ENCODE peak calls at places on chromosome 18, in five cellular contexts. A, F, G, D and J are unnamed samples.

GRCh38 chr18:71028285-71028762 is 739.5 kb downstream of the SOCS6 start:
- DNase-seq in A (no peak), F (no peak), G (no peak), D (no peak), J (no peak)

GRCh38 chr18:40414155-40414754 is 1540.8 kb upstream of the PIK3C3 start:
- DNase-seq in A (no peak), G (no peak), D (no peak), F (no peak), J (no peak)

GRCh38 chr18:10041180-10041579 is 127.4 kb downstream of the VAPA start:
- DNase-seq in F (no peak), G (no peak), D (no peak), A (no peak), J (no peak)

GRCh38 chr18:78174737-78175136 is 804.9 kb upstream of the SALL3 start:
- DNase-seq in F (no peak), D (no peak), A (no peak), G (no peak), J (no peak)

GRCh38 chr18:80247403-80247916 is at the start of gene PARD6G:
- DNase-seq in D (no peak), F (peak), A (peak), G (peak), J (peak)

GRCh38 chr18:10490401-10491289 is 35.2 kb upstream of the NAPG start:
- DNase-seq in F (peak), D (peak), G (peak), A (peak), J (peak)

GRCh38 chr18:44599409-44599808 is 81.3 kb upstream of the SETBP1 start:
- DNase-seq in A (no peak), D (no peak), F (no peak), G (no peak), J (peak)

GRCh38 chr18:43588838-43589237 is 311.5 kb upstream of the SYT4 start:
- DNase-seq in A (no peak), G (no peak), F (no peak), D (no peak), J (no peak)

GRCh38 chr18:37460616-37461015 is 105.0 kb downstream of the CELF4 start:
- DNase-seq in A (no peak), G (no peak), F (no peak), D (no peak), J (no peak)

GRCh38 chr18:39661856-39662366 is 2096.3 kb upstream of the CELF4 start:
- DNase-seq in G (no peak), D (no peak), A (no peak), F (no peak), J (no peak)

DNA sequence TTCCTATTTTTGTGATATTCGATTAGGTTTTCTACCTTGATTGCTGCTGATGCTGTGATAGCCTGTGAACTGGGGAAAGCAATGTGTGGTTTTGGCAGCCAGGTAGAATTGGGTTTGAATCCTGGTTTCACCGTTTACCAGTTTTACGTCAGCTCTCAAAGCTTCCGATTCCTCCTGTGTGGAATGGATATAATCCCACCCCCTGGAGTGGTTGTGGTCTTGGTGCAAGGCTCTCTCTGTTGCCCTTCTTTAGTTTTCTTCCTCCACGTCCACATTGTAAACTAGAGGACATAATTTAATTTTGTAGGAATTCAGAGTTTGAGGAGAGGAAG is 45.0 kb downstream of the PHLPP1 start:
- DNase-seq in G (no peak), A (no peak), D (no peak), F (no peak), J (peak)
- TF ChIP-seq EZH2 in G (no peak), A (no peak), D (no peak), F (no peak), J (no peak)

DNA sequence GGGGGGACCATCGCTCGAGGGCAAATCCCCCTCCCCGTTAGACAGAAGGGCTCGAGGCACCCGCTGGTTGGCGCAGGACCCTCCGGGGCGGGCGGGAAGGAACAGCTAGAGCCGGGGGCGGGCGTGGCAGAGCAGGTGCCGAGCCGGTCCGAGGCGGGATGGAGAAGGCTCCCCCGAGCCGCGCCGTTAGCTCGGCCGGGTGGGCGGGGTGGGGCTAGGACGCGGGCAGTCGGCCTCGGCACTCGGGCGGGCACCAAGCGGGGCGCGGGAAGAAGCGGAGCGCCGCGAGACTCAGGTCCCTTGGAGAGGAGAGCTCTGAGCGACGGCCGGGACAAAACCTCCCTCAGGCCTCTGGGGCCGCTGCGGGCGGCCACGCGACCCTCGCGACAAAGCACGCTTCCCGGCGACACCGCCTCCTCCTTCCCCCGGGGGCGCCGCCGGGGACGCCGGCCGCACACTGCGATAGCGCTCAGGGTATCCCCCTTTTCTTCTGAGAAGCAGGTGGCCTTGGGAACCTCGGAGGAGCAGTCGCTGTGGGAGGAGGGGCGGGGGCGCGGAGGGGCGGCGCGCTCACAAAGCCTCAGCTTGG is 694 bp downstream of the FHOD3 start:
- DNase-seq in G (no peak), A (peak), F (no peak), D (no peak), J (peak)
- H3K4me3 ChIP-seq in G (peak), A (peak), F (peak), D (peak), J (peak)

GRCh38 chr18:61860302-61860701 is 32.5 kb downstream of the RNF152 start:
- DNase-seq in F (no peak), A (no peak), G (no peak), D (no peak), J (no peak)

GRCh38 chr18:61869631-61870030 is 23.2 kb downstream of the RNF152 start:
- DNase-seq in G (no peak), F (no peak), A (no peak), D (no peak), J (no peak)

GRCh38 chr18:61861372-61861771 is 31.4 kb downstream of the RNF152 start:
- DNase-seq in D (no peak), F (no peak), G (no peak), A (no peak), J (no peak)

GRCh38 chr18:61870151-61870550 is 22.7 kb downstream of the RNF152 start:
- DNase-seq in G (no peak), D (no peak), A (no peak), F (no peak), J (no peak)

DNA sequence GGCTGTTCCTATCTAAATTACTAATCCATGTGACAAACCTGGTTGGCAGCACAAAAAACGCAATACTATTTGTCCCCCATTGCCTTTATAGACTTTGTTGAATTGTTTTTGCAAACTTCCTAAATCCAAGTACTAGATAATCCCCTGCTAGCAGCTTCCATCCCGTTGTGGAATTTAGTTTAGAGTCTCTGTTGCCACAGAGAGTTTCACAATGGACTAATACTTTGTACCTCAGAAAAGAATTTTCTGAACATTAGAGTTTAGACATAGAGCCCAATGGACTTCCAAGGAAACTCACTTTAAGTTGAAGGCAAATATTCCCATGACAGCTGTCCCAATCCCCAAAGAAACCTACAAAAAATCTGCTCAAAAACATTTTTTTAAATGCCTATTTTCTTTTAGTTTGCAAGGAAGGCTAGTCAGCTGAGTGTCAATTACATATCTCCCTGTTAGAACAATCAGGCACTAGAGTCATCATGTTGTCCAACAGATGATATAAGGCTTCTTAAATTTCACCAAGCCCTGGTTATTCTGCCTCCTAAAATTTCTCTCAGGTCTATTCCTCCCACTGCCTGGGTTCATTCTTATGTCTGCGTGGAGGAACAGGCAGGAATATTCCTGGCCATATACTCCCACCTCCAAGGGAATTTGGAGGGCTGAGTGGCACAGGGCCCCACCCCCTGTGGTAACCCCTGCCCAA is 27.2 kb downstream of the RNF152 start:
- DNase-seq in G (no peak), D (no peak), A (no peak), F (no peak), J (no peak)
- TF ChIP-seq REST in G (no peak), D (no peak), A (no peak), F (no peak), J (no peak)

GRCh38 chr18:48975817-48976649 is 25.3 kb upstream of the SMAD7 start:
- DNase-seq in F (no peak), G (no peak), D (no peak), A (peak), J (peak)
- TF ChIP-seq EZH2 in F (no peak), G (no peak), D (no peak), A (no peak), J (no peak)

GRCh38 chr18:55301196-55301540 is 286.8 kb downstream of the TCF4 start:
- DNase-seq in G (no peak), F (no peak), A (no peak), D (no peak), J (no peak)
- H3K4me3 ChIP-seq in G (no peak), F (no peak), A (no peak), D (no peak), J (peak)

GRCh38 chr18:28175930-28176673 is 828 bp downstream of the CDH2 start:
- DNase-seq in F (no peak), G (no peak), D (no peak), A (no peak), J (peak)

GRCh38 chr18:28177828-28178635 is 1.1 kb upstream of the CDH2 start:
- DNase-seq in A (no peak), F (peak), D (no peak), G (no peak), J (peak)

GRCh38 chr18:28176933-28177827 is at the start of gene CDH2:
- DNase-seq in F (peak), D (no peak), G (no peak), A (no peak), J (peak)

GRCh38 chr18:28176674-28176932 is 327 bp downstream of the CDH2 start:
- DNase-seq in G (no peak), A (no peak), F (no peak), D (no peak), J (peak)

GRCh38 chr18:28178720-28179119 is 1.8 kb upstream of the CDH2 start:
- DNase-seq in D (no peak), G (no peak), F (no peak), A (no peak), J (peak)
- TF ChIP-seq REST in D (no peak), G (no peak), F (no peak), A (no peak), J (no peak)

DNA sequence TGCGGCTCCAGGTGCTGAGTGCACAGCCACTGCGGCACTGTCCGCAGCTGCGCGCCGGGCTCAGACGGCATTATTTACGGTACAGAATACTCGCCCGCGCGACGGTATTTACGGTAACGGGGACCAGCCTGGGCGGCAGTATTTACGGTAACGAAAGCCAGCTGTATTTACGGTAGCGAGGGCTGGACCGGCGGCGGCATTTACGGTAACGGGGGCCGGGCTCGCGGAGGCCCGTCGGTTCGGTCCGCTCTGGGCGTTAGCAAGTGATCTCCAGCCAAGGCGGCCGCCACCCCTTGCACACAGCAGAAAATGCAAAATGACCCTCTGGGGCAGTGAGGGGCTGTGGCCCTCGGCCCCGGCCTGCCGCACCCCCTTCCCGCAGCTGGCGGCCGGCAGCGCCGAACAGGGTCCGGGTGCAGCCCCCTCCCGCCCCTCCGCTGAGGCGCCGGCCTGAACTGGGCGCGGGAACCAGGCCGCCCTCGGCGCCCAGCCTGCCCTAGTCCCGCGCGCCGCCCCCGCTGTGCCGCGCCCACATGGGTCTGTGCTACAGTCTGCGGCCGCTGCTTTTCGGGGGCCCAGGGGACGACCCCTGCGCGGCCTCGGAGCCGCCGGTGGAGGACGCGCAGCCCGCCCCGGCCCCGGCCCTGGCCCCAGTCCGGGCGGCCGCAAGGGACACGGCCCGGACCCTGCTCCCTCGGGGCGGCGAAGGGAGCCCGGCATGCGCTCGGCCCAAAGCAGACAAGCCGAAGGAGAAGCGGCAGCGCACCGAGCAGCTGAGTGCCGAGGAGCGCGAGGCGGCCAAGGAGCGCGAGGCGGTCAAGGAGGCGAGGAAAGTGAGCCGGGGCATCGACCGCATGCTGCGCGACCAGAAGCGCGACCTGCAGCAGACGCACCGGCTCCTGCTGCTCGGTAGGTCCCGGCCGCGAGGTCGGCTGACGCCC is at the start of gene GNAL:
- DNase-seq in A (peak), G (peak), D (no peak), F (peak), J (peak)
- TF ChIP-seq EZH2 in A (peak), G (no peak), D (peak), F (peak), J (no peak)

GRCh38 chr18:51151185-51151567 is 46.3 kb downstream of the MEX3C start:
- DNase-seq in D (no peak), F (no peak), G (no peak), A (no peak), J (no peak)

GRCh38 chr18:51151568-51152511 is 45.6 kb downstream of the MEX3C start:
- DNase-seq in A (no peak), F (no peak), D (no peak), G (no peak), J (peak)

GRCh38 chr18:51157215-51157614 is 40.3 kb downstream of the MEX3C start:
- DNase-seq in D (no peak), A (no peak), F (no peak), G (no peak), J (no peak)

GRCh38 chr18:51153659-51154371 is 43.7 kb downstream of the MEX3C start:
- DNase-seq in G (no peak), F (no peak), A (no peak), D (peak), J (no peak)

GRCh38 chr18:51154664-51155063 is 42.8 kb downstream of the MEX3C start:
- DNase-seq in G (no peak), F (no peak), A (no peak), D (no peak), J (no peak)
- H3K4me3 ChIP-seq in G (no peak), F (no peak), A (no peak), D (no peak), J (no peak)